ENCODE peak calls at places on chromosomes 12 and 14, in seven cellular contexts. One of them, this sample, is unnamed.

GRCh38 chr14:67365476-67365875 is 5.3 kb downstream of the EIF2S1 start:
- DNase-seq in OCI-LY7: no peak
- DNase-seq in glutamatergic neuron: no peak
- DNase-seq in GM23338: no peak
- DNase-seq in Panc1: no peak
- DNase-seq in cardiac muscle cell: no peak
- DNase-seq in body of pancreas: no peak
- DNase-seq in this sample: no peak

GRCh38 chr12:124577986-124578385 is 10.6 kb upstream of the NCOR2 start:
- DNase-seq in cardiac muscle cell: no peak
- DNase-seq in OCI-LY7: no peak
- DNase-seq in GM23338: no peak
- DNase-seq in glutamatergic neuron: no peak
- DNase-seq in body of pancreas: no peak
- DNase-seq in Panc1: no peak
- DNase-seq in this sample: no peak

GRCh38 chr12:42997032-42997431 is 407.5 kb upstream of the PRICKLE1 start:
- DNase-seq in glutamatergic neuron: no peak
- DNase-seq in OCI-LY7: no peak
- DNase-seq in Panc1: no peak
- DNase-seq in body of pancreas: no peak
- DNase-seq in GM23338: no peak
- DNase-seq in cardiac muscle cell: no peak
- DNase-seq in this sample: no peak

GRCh38 chr14:89493406-89493805 is 76.4 kb upstream of the FOXN3 start:
- DNase-seq in glutamatergic neuron: no peak
- DNase-seq in Panc1: no peak
- DNase-seq in OCI-LY7: peak; percentile 13
- DNase-seq in GM23338: no peak
- DNase-seq in cardiac muscle cell: no peak
- DNase-seq in body of pancreas: no peak
- DNase-seq in this sample: no peak

GRCh38 chr12:18250313-18250916 is 10.9 kb upstream of the PIK3C2G start:
- DNase-seq in glutamatergic neuron: no peak
- DNase-seq in OCI-LY7: peak; percentile 60
- DNase-seq in GM23338: peak; percentile 93
- DNase-seq in body of pancreas: no peak
- DNase-seq in Panc1: peak; percentile 10
- DNase-seq in cardiac muscle cell: peak; percentile 88
- DNase-seq in this sample: peak; percentile 37

GRCh38 chr14:68210729-68211299 is 391.2 kb downstream of the RAD51B start:
- DNase-seq in body of pancreas: peak; percentile 48
- DNase-seq in glutamatergic neuron: no peak
- DNase-seq in cardiac muscle cell: peak; percentile 29
- DNase-seq in OCI-LY7: peak; percentile 70
- DNase-seq in Panc1: no peak
- DNase-seq in GM23338: no peak
- DNase-seq in this sample: peak; percentile 79

GRCh38 chr12:94803939-94804338 is 153.6 kb upstream of the TMCC3 start:
- DNase-seq in Panc1: no peak
- DNase-seq in GM23338: no peak
- DNase-seq in OCI-LY7: no peak
- DNase-seq in body of pancreas: no peak
- DNase-seq in cardiac muscle cell: no peak
- DNase-seq in glutamatergic neuron: no peak
- DNase-seq in this sample: no peak

GRCh38 chr12:16189849-16190248 is 87.6 kb downstream of the SLC15A5 start:
- DNase-seq in glutamatergic neuron: no peak
- DNase-seq in Panc1: no peak
- DNase-seq in body of pancreas: no peak
- DNase-seq in cardiac muscle cell: peak; percentile 58
- DNase-seq in OCI-LY7: peak; percentile 67
- DNase-seq in GM23338: peak; percentile 79
- DNase-seq in this sample: no peak

GRCh38 chr12:3405821-3406220 is 85.2 kb upstream of the PRMT8 start:
- DNase-seq in OCI-LY7: peak; percentile 8
- DNase-seq in Panc1: no peak
- DNase-seq in cardiac muscle cell: no peak
- DNase-seq in body of pancreas: no peak
- DNase-seq in GM23338: no peak
- DNase-seq in glutamatergic neuron: no peak
- DNase-seq in this sample: no peak

GRCh38 chr12:47903927-47904646 is 707 bp downstream of the VDR start:
- DNase-seq in GM23338: peak; percentile 20
- DNase-seq in body of pancreas: peak; percentile 25
- DNase-seq in cardiac muscle cell: no peak
- DNase-seq in OCI-LY7: no peak
- DNase-seq in Panc1: no peak
- DNase-seq in glutamatergic neuron: no peak
- DNase-seq in this sample: no peak

GRCh38 chr12:76026643-76027063 is 4.9 kb downstream of the PHLDA1 start:
- DNase-seq in Panc1: no peak
- DNase-seq in GM23338: no peak
- DNase-seq in cardiac muscle cell: no peak
- DNase-seq in glutamatergic neuron: no peak
- DNase-seq in OCI-LY7: no peak
- DNase-seq in body of pancreas: no peak
- DNase-seq in this sample: no peak

DNA sequence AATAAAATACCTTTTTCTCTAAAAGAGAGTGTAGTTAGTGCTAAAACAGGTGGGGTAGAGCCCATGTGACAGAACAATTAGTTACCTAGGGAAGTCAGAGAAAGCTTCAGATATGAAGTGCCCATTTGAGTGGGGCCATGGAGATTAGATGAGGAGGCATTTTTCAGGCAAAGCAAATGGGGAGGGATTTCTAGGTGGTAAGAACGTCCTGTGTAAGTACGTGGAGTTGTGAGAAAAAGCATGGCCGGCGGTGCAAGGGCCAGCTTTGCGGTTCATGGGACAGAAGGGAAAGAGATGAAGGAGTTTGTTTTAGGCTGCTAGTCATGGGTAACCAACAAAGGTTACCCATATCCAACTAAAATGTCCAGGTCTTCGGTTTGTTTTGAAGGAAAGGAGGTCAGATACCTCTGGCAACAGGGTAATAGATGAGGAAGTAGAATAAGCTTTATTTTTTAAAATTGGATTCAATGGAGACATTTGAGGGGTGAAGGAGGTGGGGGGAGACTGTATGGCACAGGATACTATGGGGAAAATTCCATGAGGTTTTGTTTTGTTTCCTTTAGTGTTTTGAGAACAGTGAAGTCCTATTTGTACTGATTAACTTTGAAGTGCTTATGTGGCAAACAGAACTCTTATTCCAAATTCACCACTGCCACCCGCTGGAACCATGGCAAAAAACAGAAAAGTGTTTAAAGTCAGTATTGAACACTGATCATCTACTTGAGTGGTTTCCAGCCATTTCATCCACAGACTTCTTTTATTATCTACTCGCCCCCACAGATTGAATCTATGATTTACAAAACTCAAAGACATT is 10.0 kb upstream of the SNRPF start:
- DNase-seq in GM23338: peak; percentile 56
- DNase-seq in Panc1: no peak
- DNase-seq in glutamatergic neuron: no peak
- DNase-seq in body of pancreas: peak; percentile 53
- DNase-seq in cardiac muscle cell: no peak
- DNase-seq in OCI-LY7: peak; percentile 22
- DNase-seq in this sample: no peak
- TF ChIP-seq CTCF in GM23338: peak; percentile 40
- TF ChIP-seq CTCF in Panc1: peak; percentile 48
- TF ChIP-seq CTCF in glutamatergic neuron: no peak
- TF ChIP-seq CTCF in body of pancreas: peak; percentile 14
- TF ChIP-seq CTCF in cardiac muscle cell: peak; percentile 38
- TF ChIP-seq CTCF in OCI-LY7: peak; percentile 66
- TF ChIP-seq CTCF in this sample: peak; percentile 20

DNA sequence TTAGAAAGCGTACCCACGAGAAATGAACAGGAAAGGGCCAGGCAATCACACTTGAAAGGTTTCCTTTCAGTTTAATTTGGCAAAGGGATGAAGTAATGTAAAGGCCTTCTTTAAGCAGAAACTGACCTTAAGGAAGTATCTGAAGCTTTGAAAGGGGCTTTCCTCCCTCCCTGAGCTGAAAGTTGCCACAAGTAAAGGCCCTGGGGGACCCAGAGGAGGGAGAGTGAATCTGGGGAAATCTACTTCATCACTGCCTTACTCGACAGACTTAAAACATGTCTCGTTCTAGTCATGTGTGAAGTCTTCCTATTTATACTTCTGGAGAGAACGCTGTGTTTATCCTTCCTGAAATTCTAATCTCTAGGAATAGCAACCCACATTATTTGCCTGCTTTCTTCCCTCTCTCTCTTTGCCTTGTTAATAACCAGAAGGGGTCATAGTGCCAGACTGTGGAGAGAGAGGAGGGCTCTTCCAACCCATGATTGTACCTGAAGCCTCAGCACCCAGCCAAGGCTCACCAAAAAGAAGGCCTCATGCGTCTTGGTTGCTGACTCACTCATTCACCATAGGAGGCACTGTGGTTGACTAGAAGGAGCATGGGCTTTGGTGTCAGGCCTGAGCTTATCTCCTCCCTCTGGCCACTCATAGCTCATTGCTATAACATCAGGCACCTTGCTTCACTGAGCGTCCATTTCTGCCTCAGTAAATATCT is 10.2 kb upstream of the GPX2 start:
- DNase-seq in body of pancreas: no peak
- DNase-seq in cardiac muscle cell: no peak
- DNase-seq in Panc1: no peak
- DNase-seq in OCI-LY7: peak; percentile 18
- DNase-seq in GM23338: peak; percentile 64
- DNase-seq in glutamatergic neuron: no peak
- DNase-seq in this sample: peak; percentile 82
- TF ChIP-seq CTCF in body of pancreas: no peak
- TF ChIP-seq CTCF in cardiac muscle cell: no peak
- TF ChIP-seq CTCF in Panc1: no peak
- TF ChIP-seq CTCF in OCI-LY7: peak; percentile 31
- TF ChIP-seq CTCF in GM23338: peak; percentile 44
- TF ChIP-seq CTCF in glutamatergic neuron: no peak
- TF ChIP-seq CTCF in this sample: peak; percentile 40

DNA sequence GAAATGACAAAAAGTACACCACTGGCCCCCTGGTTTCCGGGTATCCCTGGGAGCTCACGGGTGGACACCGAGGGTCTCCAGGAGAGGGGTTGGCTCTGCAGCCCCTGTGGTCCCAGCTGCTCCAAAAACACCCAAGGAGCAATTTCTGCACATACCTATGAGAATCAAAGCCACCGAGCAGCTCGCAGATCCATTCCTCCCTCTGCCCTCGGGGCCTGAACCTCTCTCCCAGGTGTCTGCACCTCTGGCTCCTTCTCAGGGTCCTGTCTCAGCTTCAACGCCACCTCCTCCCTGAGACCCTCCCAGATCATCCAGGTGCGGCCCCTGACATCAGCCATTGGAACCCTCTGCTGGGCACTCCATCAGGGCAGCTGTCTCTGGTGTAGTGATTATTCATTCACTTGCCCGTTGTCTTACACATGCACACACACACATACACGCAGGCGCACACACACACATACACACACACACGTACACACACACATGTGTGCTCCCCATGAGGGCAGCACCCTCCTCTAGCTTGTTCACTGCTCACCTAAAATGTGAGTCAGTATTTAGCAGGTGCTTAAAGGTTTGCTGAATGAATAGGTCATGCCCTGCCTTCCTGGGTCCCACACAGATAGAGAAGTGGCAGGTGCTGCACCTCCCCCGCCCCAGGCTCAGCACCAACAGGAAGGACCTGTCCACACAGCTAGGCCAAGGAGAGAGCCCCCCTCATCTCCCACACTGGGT is 5.9 kb downstream of the RIMBP2 start:
- DNase-seq in cardiac muscle cell: no peak
- DNase-seq in body of pancreas: no peak
- DNase-seq in OCI-LY7: no peak
- DNase-seq in GM23338: no peak
- DNase-seq in Panc1: no peak
- DNase-seq in glutamatergic neuron: no peak
- DNase-seq in this sample: no peak
- TF ChIP-seq CTCF in cardiac muscle cell: no peak
- TF ChIP-seq CTCF in body of pancreas: no peak
- TF ChIP-seq CTCF in OCI-LY7: no peak
- TF ChIP-seq CTCF in GM23338: no peak
- TF ChIP-seq CTCF in Panc1: no peak
- TF ChIP-seq CTCF in glutamatergic neuron: no peak
- TF ChIP-seq CTCF in this sample: no peak

GRCh38 chr12:102913453-102914226 is 3.4 kb downstream of the PAH start:
- DNase-seq in cardiac muscle cell: no peak
- DNase-seq in GM23338: no peak
- DNase-seq in Panc1: no peak
- DNase-seq in glutamatergic neuron: no peak
- DNase-seq in OCI-LY7: no peak
- DNase-seq in body of pancreas: no peak
- DNase-seq in this sample: no peak

GRCh38 chr12:102916252-102917025 is 605 bp downstream of the PAH start:
- DNase-seq in body of pancreas: no peak
- DNase-seq in Panc1: no peak
- DNase-seq in OCI-LY7: no peak
- DNase-seq in GM23338: no peak
- DNase-seq in glutamatergic neuron: no peak
- DNase-seq in cardiac muscle cell: no peak
- DNase-seq in this sample: no peak

GRCh38 chr12:102920271-102920670 is 3.2 kb upstream of the PAH start:
- DNase-seq in GM23338: no peak
- DNase-seq in cardiac muscle cell: no peak
- DNase-seq in body of pancreas: no peak
- DNase-seq in OCI-LY7: no peak
- DNase-seq in Panc1: no peak
- DNase-seq in glutamatergic neuron: no peak
- DNase-seq in this sample: no peak

GRCh38 chr12:102918840-102919239 is 1.8 kb upstream of the PAH start:
- DNase-seq in GM23338: no peak
- DNase-seq in OCI-LY7: no peak
- DNase-seq in body of pancreas: no peak
- DNase-seq in Panc1: no peak
- DNase-seq in cardiac muscle cell: no peak
- DNase-seq in glutamatergic neuron: no peak
- DNase-seq in this sample: no peak

GRCh38 chr12:102917026-102917787 is at the start of gene PAH:
- DNase-seq in OCI-LY7: peak; percentile 4
- DNase-seq in Panc1: no peak
- DNase-seq in glutamatergic neuron: no peak
- DNase-seq in GM23338: peak; percentile 88
- DNase-seq in body of pancreas: peak; percentile 69
- DNase-seq in cardiac muscle cell: peak; percentile 7
- DNase-seq in this sample: no peak
- TF ChIP-seq CTCF in OCI-LY7: no peak
- TF ChIP-seq CTCF in Panc1: peak; percentile 13
- TF ChIP-seq CTCF in glutamatergic neuron: no peak
- TF ChIP-seq CTCF in GM23338: peak; percentile 25
- TF ChIP-seq CTCF in body of pancreas: no peak
- TF ChIP-seq CTCF in cardiac muscle cell: no peak
- TF ChIP-seq CTCF in this sample: peak; percentile 28

This sample was measured in GM13977.